ENCODE peak calls at places on chromosomes 13 and 19, in eight cellular contexts. T is choroid plexus epithelial cell, R is kidney epithelial cell, G is fibroblast of villous mesenchyme, H is heart left ventricle, P is ascending aorta, Y is AG10803, E is adrenal gland. O is an unnamed sample.

GRCh38 chr13:27425151-27425917 is 915 bp downstream of the GTF3A start:
- DNase-seq in Y (no peak), G (peak; percentile 6), R (no peak), T (peak; percentile 10), P (no peak), H (no peak), E (no peak), O (no peak)

GRCh38 chr19:32875428-32875827 is 5.9 kb upstream of the SLC7A9 start:
- DNase-seq in E (no peak), T (no peak), G (no peak), H (no peak), P (no peak), Y (no peak), R (no peak), O (no peak)

GRCh38 chr19:50046649-50047503 is 21.1 kb downstream of the ZNF473 start:
- DNase-seq in G (peak; percentile 21), T (peak; percentile 5), E (peak; percentile 52), H (peak; percentile 28), Y (peak; percentile 51), R (no peak), P (no peak), O (no peak)

GRCh38 chr13:113814435-113814821 is 49.4 kb downstream of the GAS6 start:
- DNase-seq in G (peak; percentile 33), H (no peak), Y (peak; percentile 65), R (peak; percentile 44), P (no peak), T (peak; percentile 70), E (no peak), O (peak; percentile 64)

GRCh38 chr13:112615391-112615790 is 27.4 kb upstream of the TUBGCP3 start:
- DNase-seq in H (no peak), R (no peak), T (no peak), E (no peak), P (no peak), G (no peak), Y (no peak), O (no peak)

GRCh38 chr19:33690461-33691427 is 69.0 kb downstream of the CHST8 start:
- DNase-seq in Y (no peak), G (no peak), T (no peak), H (no peak), P (no peak), E (no peak), R (no peak), O (no peak)

GRCh38 chr13:49220035-49220855 is at the start of gene MLNR:
- DNase-seq in R (no peak), T (no peak), H (no peak), P (no peak), Y (peak; percentile 12), E (no peak), G (peak; percentile 47), O (no peak)

GRCh38 chr13:61664821-61665705 is 249.4 kb upstream of the PCDH20 start:
- DNase-seq in G (no peak), T (peak; percentile 1), P (no peak), R (peak; percentile 60), H (no peak), Y (no peak), E (no peak), O (peak; percentile 9)

GRCh38 chr13:35512271-35512920 is 35.9 kb upstream of the MAB21L1 start:
- DNase-seq in E (no peak), T (peak; percentile 95), Y (peak; percentile 93), R (peak; percentile 28), H (no peak), G (peak; percentile 47), P (no peak), O (peak; percentile 81)

GRCh38 chr19:2040647-2041435 is 10.2 kb downstream of the MKNK2 start:
- DNase-seq in E (peak; percentile 35), T (no peak), H (no peak), Y (no peak), G (no peak), P (no peak), R (no peak), O (no peak)

GRCh38 chr13:30371649-30372265 is 50.5 kb upstream of the UBE2L5 start:
- DNase-seq in E (no peak), H (no peak), Y (peak; percentile 51), T (peak; percentile 48), G (peak; percentile 54), P (no peak), R (no peak), O (peak; percentile 75)

GRCh38 chr13:43786472-43786765 is 353 bp downstream of the ENOX1 start:
- DNase-seq in Y (no peak), T (no peak), H (no peak), G (no peak), P (no peak), R (no peak), E (peak; percentile 27), O (no peak)

GRCh38 chr19:50300814-50301606 is 28.2 kb downstream of the KCNC3 start:
- DNase-seq in T (peak; percentile 70), R (peak; percentile 37), H (no peak), P (no peak), Y (peak; percentile 39), E (no peak), G (peak; percentile 10), O (no peak)

GRCh38 chr13:59409211-59409610 is 754.5 kb downstream of the DIAPH3 start:
- DNase-seq in E (peak; percentile 61), Y (peak; percentile 30), P (no peak), R (no peak), H (peak; percentile 68), G (peak; percentile 3), T (peak; percentile 65), O (peak; percentile 97)

GRCh38 chr13:97185751-97186150 is 36.4 kb upstream of the MBNL2 start:
- DNase-seq in G (no peak), Y (no peak), R (no peak), P (no peak), E (no peak), H (no peak), T (no peak), O (no peak)

GRCh38 chr19:1862068-1862423 is 1.3 kb downstream of the KLF16 start:
- DNase-seq in H (no peak), T (no peak), P (no peak), R (no peak), G (no peak), Y (no peak), E (no peak), O (no peak)

DNA sequence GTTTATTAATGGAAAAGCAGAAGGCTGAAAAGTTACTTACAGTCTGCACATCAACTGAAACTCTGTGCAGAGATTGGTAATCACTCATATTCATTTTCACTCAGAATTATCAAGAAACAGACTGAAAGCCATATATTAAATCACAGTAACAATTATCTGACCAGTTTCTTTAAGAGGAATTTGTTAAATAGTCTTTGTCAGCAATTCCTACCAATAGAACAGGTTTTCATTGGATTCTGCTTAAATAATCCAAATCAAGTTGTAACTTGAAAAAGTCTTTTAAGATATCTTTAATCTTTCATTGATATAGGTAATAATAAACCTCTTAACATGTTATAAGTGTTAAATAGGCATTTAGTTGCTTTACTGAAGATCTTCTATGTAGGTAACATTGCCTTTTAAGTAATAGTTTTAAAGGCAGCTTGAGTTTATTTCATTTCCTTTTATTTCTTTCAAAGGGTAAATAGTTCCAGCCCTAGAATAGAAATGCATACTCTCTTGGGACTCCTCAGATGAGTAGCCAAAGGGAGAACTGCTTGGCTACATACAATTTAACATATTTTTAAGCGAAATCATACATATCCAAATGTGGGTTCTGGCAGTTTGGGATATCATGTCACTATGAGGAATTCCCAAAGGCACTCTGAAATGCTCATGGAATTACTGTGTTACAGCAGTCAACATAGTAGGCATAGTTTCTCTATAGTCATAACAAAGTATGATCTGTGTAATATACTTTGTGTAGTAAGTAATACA is 326.0 kb upstream of the SPRY2 start:
- DNase-seq in P (no peak), R (no peak), Y (no peak), G (no peak), H (no peak), E (no peak), T (peak; percentile 16), O (no peak)
- TF ChIP-seq CTCF in P (no peak), R (no peak), Y (no peak), G (no peak), H (no peak), E (no peak), T (no peak), O (no peak)

GRCh38 chr19:46288896-46289588 is 7.8 kb upstream of the HIF3A start:
- DNase-seq in H (peak; percentile 46), Y (peak; percentile 74), T (peak; percentile 97), G (peak; percentile 98), P (no peak), R (peak; percentile 67), E (peak; percentile 82), O (peak; percentile 96)

GRCh38 chr19:46287585-46287984 is 9.3 kb upstream of the HIF3A start:
- DNase-seq in H (no peak), R (no peak), T (peak; percentile 35), Y (no peak), P (no peak), E (no peak), G (peak; percentile 37), O (no peak)

GRCh38 chr19:46289724-46290619 is 6.9 kb upstream of the HIF3A start:
- DNase-seq in R (no peak), E (no peak), Y (no peak), H (no peak), T (no peak), P (no peak), G (no peak), O (no peak)

GRCh38 chr19:46283771-46284170 is 13.1 kb upstream of the HIF3A start:
- DNase-seq in T (no peak), R (no peak), H (peak; percentile 58), E (no peak), G (no peak), P (no peak), Y (no peak), O (no peak)

DNA sequence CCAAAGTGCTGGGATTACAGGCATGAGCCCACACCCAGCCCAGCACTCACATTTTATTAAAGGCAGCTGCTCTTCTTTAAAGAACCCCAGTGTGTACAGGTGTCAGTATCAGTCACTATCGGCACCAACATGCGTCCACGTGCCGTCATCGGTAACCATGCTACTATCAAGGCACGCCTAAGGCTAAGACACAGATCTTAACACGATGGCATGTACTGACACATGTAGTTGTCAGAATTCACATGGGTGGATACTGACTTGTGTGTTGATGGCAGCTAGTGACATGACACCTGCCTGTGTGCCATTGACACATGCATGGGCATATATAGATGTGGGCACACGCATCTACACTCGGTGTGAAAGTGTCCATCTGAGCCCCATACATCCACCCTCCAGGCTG is 12.2 kb upstream of the HIF3A start:
- DNase-seq in T (no peak), G (no peak), R (no peak), Y (no peak), P (no peak), E (no peak), H (no peak), O (no peak)
- H3K4me3 ChIP-seq in T (no peak overlapping the region), G (no peak overlapping the region), R (no peak overlapping the region), Y (no peak overlapping the region), P (no peak overlapping the region), E (no peak overlapping the region), H (no peak overlapping the region), O (no peak overlapping the region)

GRCh38 chr13:41848435-41849255 is 112.3 kb downstream of the VWA8 start:
- DNase-seq in P (no peak), R (no peak), G (no peak), Y (peak; percentile 36), H (no peak), E (no peak), T (peak; percentile 51), O (no peak)
- TF ChIP-seq CTCF in P (peak; percentile 13), R (peak; percentile 1), G (peak; percentile 21), Y (no peak), H (no peak), E (no peak), T (peak; percentile 48), O (peak; percentile 27)

DNA sequence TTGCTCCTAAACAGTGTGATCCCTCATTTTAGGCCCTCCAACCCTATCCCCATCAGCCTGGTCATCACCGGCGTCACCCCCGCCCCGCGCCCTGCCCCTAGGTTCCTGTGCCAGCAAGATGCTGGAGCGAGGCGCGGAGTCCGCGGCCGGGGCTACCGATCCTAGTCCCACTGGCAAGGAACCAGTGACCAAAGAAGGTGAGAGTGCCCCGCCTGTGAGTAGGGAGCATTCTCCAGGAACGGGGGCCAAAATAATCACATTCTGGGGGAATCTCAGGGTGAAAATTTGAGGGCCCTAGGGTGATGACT is 1.3 kb downstream of the ZNF575 start:
- DNase-seq in H (no peak), P (no peak), T (no peak), R (no peak), Y (no peak), E (no peak), G (no peak), O (no peak)
- H3K4me3 ChIP-seq in H (peak overlapping the region; percentile 65), P (peak overlapping the region; percentile 73), T (peak overlapping the region; percentile 56), R (peak overlapping the region; percentile 26), Y (peak overlapping the region; percentile 81), E (no peak overlapping the region), G (peak overlapping the region; percentile 51), O (peak overlapping the region; percentile 44)

O was measured in retinal pigment epithelial cell.